ENCODE peak calls at places on chromosomes 6 and 20, in six cellular contexts. V, P, G, W, L and S are unnamed samples.

GRCh38 chr20:57672164-57672563 is 37.7 kb downstream of the PMEPA1 start:
- DNase-seq in P (no peak), W (peak), V (peak), L (no peak), G (no peak), S (peak)

GRCh38 chr6:137661601-137662000 is 167.4 kb upstream of the OLIG3 start:
- DNase-seq in G (no peak), V (peak), P (peak), L (no peak), W (peak), S (no peak)

GRCh38 chr6:71510057-71510713 is 221.6 kb downstream of the OGFRL1 start:
- DNase-seq in G (peak), L (peak), P (peak), W (peak), V (peak), S (no peak)

GRCh38 chr6:44253307-44254101 is 3.8 kb downstream of the SLC35B2 start:
- DNase-seq in L (peak), W (peak), P (peak), G (no peak), V (peak), S (peak)

GRCh38 chr20:64010711-64011237 is 25.2 kb upstream of the C20orf204 start:
- DNase-seq in V (no peak), P (no peak), W (no peak), L (no peak), G (peak), S (no peak)

GRCh38 chr6:167056370-167056769 is 57.2 kb downstream of the CEP43 start:
- DNase-seq in W (no peak), G (peak), V (no peak), P (peak), L (no peak), S (no peak)

GRCh38 chr6:114619621-114620020 is 276.8 kb upstream of the HS3ST5 start:
- DNase-seq in G (no peak), W (no peak), P (no peak), L (no peak), V (no peak), S (no peak)

GRCh38 chr6:160520043-160520904 is 143.8 kb downstream of the LPA start:
- DNase-seq in L (no peak), P (peak), W (peak), G (no peak), V (peak), S (peak)

GRCh38 chr6:109373762-109374161 is 8.5 kb downstream of the CD164 start:
- DNase-seq in P (no peak), W (no peak), G (no peak), L (no peak), V (no peak), S (no peak)

GRCh38 chr6:135812085-135812526 is 39.4 kb upstream of the PDE7B start:
- DNase-seq in L (no peak), V (no peak), W (no peak), P (peak), G (no peak), S (no peak)

GRCh38 chr6:15073344-15073789 is 172.5 kb upstream of the JARID2 start:
- DNase-seq in G (no peak), W (no peak), V (no peak), L (peak), P (no peak), S (no peak)

GRCh38 chr6:131685266-131685780 is 15.9 kb downstream of the OR2A4 start:
- DNase-seq in V (no peak), L (no peak), P (no peak), W (no peak), G (no peak), S (no peak)

GRCh38 chr20:63453029-63453523 is 19.4 kb downstream of the KCNQ2 start:
- DNase-seq in W (no peak), G (no peak), L (no peak), V (no peak), P (peak), S (no peak)

GRCh38 chr6:37830225-37830624 is 10.7 kb downstream of the ZFAND3 start:
- DNase-seq in L (no peak), P (peak), W (no peak), V (no peak), G (no peak), S (no peak)

GRCh38 chr20:58690851-58691250 is 1.7 kb upstream of the NPEPL1 start:
- DNase-seq in P (peak), V (no peak), G (no peak), L (no peak), W (no peak), S (no peak)

GRCh38 chr6:105428342-105428957 is 25.6 kb upstream of the PREP start:
- DNase-seq in V (no peak), G (peak), L (peak), P (no peak), W (no peak), S (no peak)

GRCh38 chr6:30954631-30955366 is 14.0 kb downstream of the MUCL3 start:
- DNase-seq in W (no peak), P (no peak), L (no peak), G (no peak), V (no peak), S (no peak)

GRCh38 chr20:13259921-13260320 is 38.8 kb downstream of the ISM1 start:
- DNase-seq in W (no peak), V (peak), G (no peak), L (no peak), P (no peak), S (no peak)

GRCh38 chr20:10639762-10640556 is 33.8 kb downstream of the JAG1 start:
- DNase-seq in P (no peak), W (no peak), G (no peak), L (no peak), V (peak), S (no peak)

GRCh38 chr20:33419140-33419974 is 18.0 kb upstream of the CDK5RAP1 start:
- DNase-seq in L (no peak), V (peak), P (no peak), W (no peak), G (no peak), S (no peak)

GRCh38 chr20:50199703-50200102 is 9.1 kb downstream of the CEBPB start:
- DNase-seq in W (no peak), L (peak), V (no peak), G (no peak), P (no peak), S (no peak)

GRCh38 chr6:17277256-17277655 is 3.9 kb upstream of the RBM24 start:
- DNase-seq in L (no peak), P (no peak), V (no peak), G (no peak), W (no peak), S (no peak)

GRCh38 chr6:98653171-98653570 is 181.2 kb upstream of the POU3F2 start:
- DNase-seq in V (no peak), L (no peak), W (no peak), P (no peak), G (no peak), S (no peak)

GRCh38 chr20:31746068-31746878 is 7.2 kb downstream of the TPX2 start:
- DNase-seq in G (no peak), V (no peak), L (no peak), W (no peak), P (no peak), S (no peak)

GRCh38 chr6:20092071-20092566 is 120.2 kb downstream of the MBOAT1 start:
- DNase-seq in G (peak), L (peak), W (peak), P (peak), V (no peak), S (no peak)

GRCh38 chr20:6142348-6142993 is 19.6 kb upstream of the FERMT1 start:
- DNase-seq in V (peak), W (peak), G (no peak), P (peak), L (no peak), S (peak)

DNA sequence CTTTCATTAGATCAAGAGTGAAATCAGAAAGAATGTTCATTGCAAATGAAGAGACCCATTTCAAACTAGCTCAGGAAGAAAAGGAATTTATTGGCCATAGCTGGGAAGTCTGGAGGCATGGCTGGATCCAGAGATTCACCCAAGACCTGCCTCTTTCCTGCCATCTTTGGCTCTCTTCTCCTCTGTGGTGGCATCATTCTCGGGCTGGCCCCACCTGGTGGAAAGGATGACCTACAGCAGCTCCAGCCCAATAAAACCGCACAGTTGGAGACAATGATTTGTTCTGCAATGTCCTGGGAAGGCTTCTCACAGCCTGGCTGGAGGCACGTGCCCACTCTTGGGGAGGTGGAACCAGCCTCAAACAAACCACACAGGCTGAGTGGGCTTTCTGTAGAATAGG is 18.1 kb upstream of the FERMT1 start:
- DNase-seq in G (no peak), P (peak), L (no peak), V (no peak), W (no peak), S (no peak)
- TF ChIP-seq CTCF in G (peak), P (peak), L (peak), V (no peak), W (peak), S (peak)

GRCh38 chr20:34560614-34561013 is 2.1 kb downstream of the MAP1LC3A start:
- DNase-seq in G (no peak), W (no peak), V (no peak), L (no peak), P (no peak), S (no peak)

GRCh38 chr20:34561661-34562060 is 3.1 kb downstream of the MAP1LC3A start:
- DNase-seq in W (no peak), L (no peak), V (no peak), G (no peak), P (no peak), S (no peak)

GRCh38 chr20:34560141-34560523 is 1.6 kb downstream of the MAP1LC3A start:
- DNase-seq in G (no peak), L (no peak), P (no peak), W (no peak), V (peak), S (no peak)

GRCh38 chr20:34564810-34565209 is 6.3 kb downstream of the MAP1LC3A start:
- DNase-seq in W (no peak), L (no peak), P (no peak), G (no peak), V (no peak), S (no peak)

DNA sequence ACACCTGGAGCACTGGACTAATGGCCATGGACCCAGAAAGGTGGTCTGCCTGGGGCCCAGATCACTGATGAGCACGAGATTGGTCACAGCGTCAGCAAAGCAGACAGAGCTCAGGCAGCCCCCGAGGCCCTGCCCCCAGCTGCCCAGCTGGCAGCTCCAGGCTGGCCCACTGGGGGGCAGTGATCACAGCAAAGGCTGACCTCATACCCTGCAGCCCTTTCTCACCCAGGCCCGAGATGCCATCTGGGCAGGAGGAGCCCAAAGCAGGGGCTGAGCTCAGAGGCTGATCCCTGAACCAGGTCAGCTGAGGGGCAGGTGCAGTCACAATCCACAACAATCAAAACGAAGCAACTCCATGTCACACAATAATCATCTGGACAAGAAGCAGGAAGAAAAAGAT is 4.1 kb downstream of the MAP1LC3A start:
- DNase-seq in G (no peak), P (peak), W (peak), L (no peak), V (peak), S (no peak)
- TF ChIP-seq CTCF in G (peak), P (peak), W (peak), L (peak), V (no peak), S (peak)

GRCh38 chr20:61517419-61517818 is 265.4 kb downstream of the CDH4 start:
- DNase-seq in G (no peak), V (no peak), P (no peak), W (no peak), L (no peak), S (no peak)
- TF ChIP-seq CTCF in G (no peak), V (no peak), P (no peak), W (no peak), L (no peak), S (no peak)

DNA sequence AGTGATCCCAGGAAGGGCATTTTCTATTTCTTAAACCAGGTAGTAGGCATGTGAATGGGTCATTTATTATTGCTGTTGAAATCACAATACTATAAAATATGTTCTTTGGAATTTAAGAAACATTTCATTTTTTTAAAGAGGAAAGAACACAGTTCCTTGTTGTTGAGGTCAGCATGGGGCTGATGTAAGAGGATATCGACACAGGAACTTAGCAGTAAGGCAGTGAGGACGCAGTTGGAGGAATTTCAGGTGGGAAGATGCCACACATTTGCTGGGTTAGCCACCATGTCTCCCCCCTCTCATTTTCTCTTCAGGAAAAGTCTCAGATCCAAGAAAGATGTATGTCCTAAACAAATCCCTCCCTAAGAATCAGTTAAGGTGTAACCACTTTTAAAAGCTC is 99.1 kb downstream of the TCP11 start:
- DNase-seq in G (no peak), L (no peak), W (no peak), P (no peak), V (no peak), S (no peak)
- TF ChIP-seq CTCF in G (no peak), L (no peak), W (no peak), P (no peak), V (no peak), S (no peak)

DNA sequence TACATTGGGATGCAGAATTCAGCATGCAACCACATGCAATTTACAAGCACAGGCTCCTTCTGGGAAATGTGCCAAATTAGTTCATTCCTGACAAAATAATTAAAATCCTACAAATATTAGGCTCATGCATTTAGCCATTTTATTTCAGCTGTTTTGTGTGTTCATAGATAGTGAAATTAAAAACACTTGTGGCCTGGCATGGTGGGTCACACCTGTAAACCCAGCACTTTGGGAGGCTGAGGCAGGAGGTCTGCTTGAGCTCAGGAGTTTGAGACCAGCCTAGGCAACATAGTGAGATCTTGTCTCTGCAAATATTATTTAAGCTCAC is 92.4 kb upstream of the SHLD1 start:
- DNase-seq in P (no peak), W (no peak), G (no peak), L (no peak), V (no peak), S (no peak)
- TF ChIP-seq CTCF in P (no peak), W (no peak), G (no peak), L (no peak), V (no peak), S (no peak)

DNA sequence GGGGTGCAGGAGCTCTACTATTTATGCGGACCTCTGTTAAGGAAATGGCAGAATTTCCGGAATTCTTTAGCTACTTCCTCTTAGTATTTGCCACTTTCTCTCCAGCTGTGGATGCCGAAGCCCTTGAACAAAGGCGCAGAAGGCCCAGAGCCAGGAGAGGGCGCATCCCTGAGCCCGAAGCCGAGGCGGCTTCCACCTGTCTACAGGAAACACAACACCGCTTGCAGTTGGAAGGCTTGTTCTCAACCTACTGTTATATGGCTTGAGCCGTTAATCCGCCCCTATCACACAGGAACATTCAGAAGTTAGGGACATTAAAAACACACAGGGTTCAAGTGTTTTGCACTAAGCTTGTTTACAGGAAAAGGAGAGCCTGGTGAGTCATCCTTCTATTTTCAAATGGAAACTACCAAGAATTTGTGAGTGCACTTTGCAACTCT is 417.1 kb downstream of the BCKDHB start:
- DNase-seq in W (peak), G (no peak), P (no peak), V (peak), L (no peak), S (no peak)
- TF ChIP-seq CTCF in W (no peak), G (no peak), P (no peak), V (no peak), L (no peak), S (no peak)